ENCODE peak calls at places on chromosome 20, in six cellular contexts. R, L, D, F, Q and Z are unnamed samples.

GRCh38 chr20:39702716-39703349 is 740.7 kb downstream of the DHX35 start:
- DNase-seq in D (no peak), R (no peak), F (no peak), Q (no peak), L (no peak), Z (no peak)

GRCh38 chr20:60650087-60650486 is 602.0 kb upstream of the CDH4 start:
- DNase-seq in L (no peak), D (no peak), F (no peak), R (no peak), Q (no peak), Z (no peak)

GRCh38 chr20:31721408-31722332 is 998 bp downstream of the BCL2L1 start:
- DNase-seq in F (peak), D (no peak), L (no peak), R (no peak), Q (no peak), Z (peak)

GRCh38 chr20:53926428-53927028 is 143.9 kb downstream of the BCAS1 start:
- DNase-seq in R (no peak), F (no peak), D (peak), L (no peak), Q (no peak), Z (no peak)

GRCh38 chr20:23021541-23021940 is 13.6 kb upstream of the SSTR4 start:
- DNase-seq in D (no peak), R (no peak), F (no peak), Q (no peak), L (no peak), Z (no peak)

GRCh38 chr20:57582432-57583288 is 21.8 kb downstream of the PCK1 start:
- DNase-seq in Q (peak), R (no peak), D (peak), F (peak), L (peak), Z (peak)

GRCh38 chr20:53876956-53877355 is 193.4 kb downstream of the BCAS1 start:
- DNase-seq in Q (no peak), R (no peak), L (no peak), D (no peak), F (no peak), Z (no peak)

GRCh38 chr20:24402234-24402633 is 67.2 kb upstream of the SYNDIG1 start:
- DNase-seq in D (no peak), L (no peak), R (no peak), F (no peak), Q (no peak), Z (no peak)

GRCh38 chr20:17674722-17675518 is 7.1 kb downstream of the RRBP1 start:
- DNase-seq in R (no peak), F (no peak), L (no peak), D (peak), Q (no peak), Z (no peak)

GRCh38 chr20:34022154-34022842 is 28.6 kb downstream of the RALY start:
- DNase-seq in L (peak), D (no peak), R (no peak), F (no peak), Q (no peak), Z (peak)

GRCh38 chr20:48335421-48336090 is 492.2 kb downstream of the PREX1 start:
- DNase-seq in R (no peak), F (no peak), D (no peak), Q (no peak), L (no peak), Z (peak)

GRCh38 chr20:36498386-36499179 is 42.7 kb upstream of the MYL9 start:
- DNase-seq in R (no peak), F (no peak), Q (no peak), L (no peak), D (no peak), Z (no peak)

GRCh38 chr20:2839732-2840137 is 720 bp downstream of the PCED1A start:
- DNase-seq in D (no peak), L (no peak), R (no peak), Q (no peak), F (no peak), Z (no peak)

GRCh38 chr20:50445367-50446151 is 64.6 kb upstream of the PTPN1 start:
- DNase-seq in D (no peak), R (no peak), Q (peak), F (no peak), L (no peak), Z (peak)

GRCh38 chr20:37198962-37199660 is 19.8 kb upstream of the MROH8 start:
- DNase-seq in D (no peak), Q (no peak), R (no peak), F (no peak), L (no peak), Z (no peak)

GRCh38 chr20:51220293-51220706 is 197.4 kb upstream of the KCNG1 start:
- DNase-seq in Q (no peak), R (peak), F (no peak), D (peak), L (peak), Z (no peak)

GRCh38 chr20:682123-682522 is 6.5 kb upstream of the SCRT2 start:
- DNase-seq in R (no peak), Q (peak), L (no peak), F (peak), D (no peak), Z (no peak)

GRCh38 chr20:46336735-46337134 is 28.4 kb upstream of the CDH22 start:
- DNase-seq in D (no peak), Q (no peak), R (no peak), F (no peak), L (no peak), Z (no peak)

GRCh38 chr20:61886721-61887658 is 178.7 kb downstream of the TAF4 start:
- DNase-seq in Q (peak), L (peak), D (peak), F (peak), R (peak), Z (peak)

GRCh38 chr20:41275181-41275793 is 42.2 kb downstream of the ZHX3 start:
- DNase-seq in D (peak), L (no peak), R (no peak), F (no peak), Q (no peak), Z (no peak)

GRCh38 chr20:49460916-49461315 is 21.6 kb downstream of the KCNB1 start:
- DNase-seq in D (peak), F (peak), Q (peak), L (no peak), R (no peak), Z (peak)

GRCh38 chr20:33684533-33685327 is 1.5 kb downstream of the E2F1 start:
- DNase-seq in D (no peak), R (no peak), Q (peak), L (peak), F (peak), Z (peak)

GRCh38 chr20:50794846-50795634 is at the start of gene BCAS4:
- DNase-seq in D (peak), Q (peak), R (peak), F (peak), L (peak), Z (peak)

GRCh38 chr20:63957004-63957689 is 931 bp upstream of the UCKL1 start:
- DNase-seq in F (peak), Q (peak), D (peak), L (peak), R (peak), Z (peak)

GRCh38 chr20:34642009-34642408 is 34.9 kb downstream of the PIGU start:
- DNase-seq in L (no peak), R (no peak), Q (no peak), D (no peak), F (no peak), Z (no peak)

GRCh38 chr20:53080969-53081871 is 109.1 kb downstream of the TSHZ2 start:
- DNase-seq in F (no peak), D (no peak), Q (peak), L (no peak), R (no peak), Z (no peak)

GRCh38 chr20:52921300-52921699 is 50.9 kb upstream of the TSHZ2 start:
- DNase-seq in L (no peak), D (no peak), R (no peak), Q (no peak), F (no peak), Z (no peak)

GRCh38 chr20:13216533-13216932 is 4.5 kb upstream of the ISM1 start:
- DNase-seq in Q (no peak), D (no peak), F (no peak), L (no peak), R (no peak), Z (no peak)